ENCODE peak calls at places on chromosomes 16 and 17, in seven cellular contexts. N, V, L, O, X, F and T are unnamed samples.

GRCh38 chr17:81432873-81433451 is 37.7 kb downstream of the BAHCC1 start:
- DNase-seq in N (no peak), V (no peak), L (peak), O (no peak), X (no peak), F (no peak), T (no peak)

GRCh38 chr17:42050360-42051012 is at the start of gene C17orf113:
- DNase-seq in N (peak), V (no peak), L (peak), O (peak), X (peak), F (peak), T (peak)

GRCh38 chr16:9913604-9914330 is 268.5 kb downstream of the GRIN2A start:
- DNase-seq in N (no peak), V (no peak), L (no peak), O (peak), X (no peak), F (no peak), T (no peak)

GRCh38 chr16:89256651-89257254 is 39.2 kb downstream of the ZNF778 start:
- DNase-seq in N (peak), V (peak), L (peak), O (peak), X (peak), F (peak), T (peak)

GRCh38 chr16:88764913-88765349 is 20.1 kb downstream of the PIEZO1 start:
- DNase-seq in N (no peak), V (no peak), L (no peak), O (no peak), X (no peak), F (no peak), T (no peak)

GRCh38 chr16:66930189-66930588 is 4.0 kb downstream of the CIAO2B start:
- DNase-seq in N (no peak), V (no peak), L (no peak), O (no peak), X (no peak), F (no peak), T (no peak)

GRCh38 chr17:63349478-63350000 is 96.6 kb downstream of the CYB561 start:
- DNase-seq in N (no peak), V (no peak), L (no peak), O (no peak), X (no peak), F (no peak), T (no peak)

GRCh38 chr17:48597775-48598631 is 4.4 kb upstream of the HOXB5 start:
- DNase-seq in N (no peak), V (no peak), L (no peak), O (no peak), X (no peak), F (no peak), T (no peak)

GRCh38 chr17:78454346-78454745 is 75.9 kb downstream of the PGS1 start:
- DNase-seq in N (no peak), V (no peak), L (no peak), O (no peak), X (no peak), F (no peak), T (no peak)

GRCh38 chr17:66270106-66270505 is 32.3 kb upstream of the PRKCA start:
- DNase-seq in N (no peak), V (no peak), L (no peak), O (no peak), X (no peak), F (no peak), T (no peak)

GRCh38 chr17:8332688-8333087 is 7.0 kb upstream of the ODF4 start:
- DNase-seq in N (no peak), V (no peak), L (no peak), O (no peak), X (no peak), F (peak), T (no peak)

GRCh38 chr16:88408561-88408960 is 25.8 kb downstream of the ZNF469 start:
- DNase-seq in N (no peak), V (no peak), L (no peak), O (no peak), X (no peak), F (no peak), T (no peak)